ENCODE peak calls at places on chromosome 22, in ten cellular contexts. U, G, J, V, B, Z, E, M, L and K are unnamed samples.

GRCh38 chr22:28171135-28171534 is 252.1 kb upstream of the PITPNB start:
- DNase-seq in V (no peak), E (no peak), L (no peak), M (no peak), Z (no peak), U (no peak), B (no peak), J (no peak), G (no peak), K (no peak)

GRCh38 chr22:27419473-27419872 is 382.1 kb downstream of the MN1 start:
- DNase-seq in J (no peak), Z (no peak), G (no peak), E (no peak), U (no peak), B (no peak), V (peak; percentile 6), L (no peak), M (no peak), K (no peak)

GRCh38 chr22:19967850-19968449 is 26.3 kb upstream of the TXNRD2 start:
- DNase-seq in U (no peak), M (no peak), Z (no peak), V (no peak), G (no peak), L (no peak), E (no peak), J (no peak), B (no peak), K (no peak)

GRCh38 chr22:32237905-32238304 is 17.2 kb downstream of the SLC5A4 start:
- DNase-seq in V (no peak), G (peak; percentile 40), E (no peak), U (no peak), J (no peak), L (no peak), B (no peak), M (peak; percentile 71), Z (no peak), K (no peak)

GRCh38 chr22:27258773-27259172 is 542.8 kb downstream of the MN1 start:
- DNase-seq in V (no peak), M (peak; percentile 32), G (no peak), U (peak; percentile 45), L (no peak), E (no peak), B (no peak), J (no peak), Z (no peak), K (no peak)

GRCh38 chr22:43273902-43274484 is 69.2 kb downstream of the SCUBE1 start:
- DNase-seq in J (no peak), V (peak; percentile 25), Z (no peak), G (peak; percentile 50), E (peak; percentile 51), L (no peak), B (no peak), U (peak; percentile 78), M (peak; percentile 32), K (peak; percentile 55)

GRCh38 chr22:36745301-36745995 is 30.5 kb downstream of the IFT27 start:
- DNase-seq in B (no peak), U (no peak), V (no peak), L (no peak), Z (no peak), J (no peak), E (no peak), G (no peak), M (no peak), K (no peak)

GRCh38 chr22:41596776-41597634 is 7.4 kb upstream of the PMM1 start:
- DNase-seq in M (peak; percentile 51), U (peak; percentile 66), Z (no peak), G (peak; percentile 32), B (peak; percentile 52), J (peak; percentile 12), L (no peak), V (peak; percentile 27), E (peak; percentile 28), K (peak; percentile 76)

GRCh38 chr22:43882122-43882767 is 9.6 kb downstream of the PNPLA5 start:
- DNase-seq in E (no peak), G (no peak), J (no peak), B (no peak), U (no peak), M (no peak), L (no peak), V (no peak), Z (no peak), K (no peak)

GRCh38 chr22:37636186-37636948 is 3.1 kb upstream of the SH3BP1 start:
- DNase-seq in M (no peak), V (peak; percentile 55), G (no peak), Z (no peak), L (no peak), E (no peak), U (no peak), B (no peak), J (no peak), K (no peak)

GRCh38 chr22:24426859-24427499 is 420 bp upstream of the ADORA2A start:
- DNase-seq in E (no peak), L (no peak), U (no peak), Z (no peak), M (no peak), B (no peak), V (no peak), J (no peak), G (no peak), K (no peak)

GRCh38 chr22:17172172-17172833 is 13.2 kb upstream of the HDHD5 start:
- DNase-seq in M (no peak), B (peak; percentile 64), V (no peak), Z (no peak), E (no peak), U (no peak), J (no peak), G (no peak), L (no peak), K (no peak)

GRCh38 chr22:28898233-28898629 is 14.9 kb downstream of the ZNRF3 start:
- DNase-seq in G (no peak), V (no peak), L (no peak), B (no peak), M (no peak), Z (no peak), J (no peak), E (no peak), U (no peak), K (no peak)

GRCh38 chr22:30245985-30246901 is at the start of gene LIF:
- DNase-seq in Z (no peak), J (peak; percentile 29), E (no peak), U (peak; percentile 59), M (peak; percentile 12), V (no peak), L (no peak), B (no peak), G (no peak), K (no peak)